ENCODE peak calls at places on chromosomes 5 and 9, in eight cellular contexts. N is ovary, F is prostate gland, V is H54, L is NB4, S is upper lobe of left lung, Q is GM12891, Z is HCT116. D is an unnamed sample.

GRCh38 chr9:134174526-134175290 is 10.3 kb upstream of the RNU6ATAC start:
- DNase-seq in V (no peak), Q (no peak), F (no peak), L (no peak), Z (no peak), S (no peak), N (peak; percentile 38), D (no peak)

GRCh38 chr5:172530406-172530805 is 76.1 kb upstream of the SH3PXD2B start:
- DNase-seq in L (no peak), S (no peak), Z (no peak), N (no peak), V (no peak), F (no peak), Q (no peak), D (no peak)

GRCh38 chr9:122402403-122403268 is 31.8 kb downstream of the PTGS1 start:
- DNase-seq in Q (no peak), Z (peak; percentile 96), S (no peak), N (no peak), V (peak; percentile 95), L (peak; percentile 63), F (no peak), D (peak; percentile 81)

GRCh38 chr9:97462159-97462558 is 39.3 kb upstream of the TMOD1 start:
- DNase-seq in S (no peak), V (no peak), F (no peak), Z (no peak), N (no peak), Q (no peak), L (no peak), D (no peak)

GRCh38 chr9:35690447-35691324 is 961 bp upstream of the TPM2 start:
- DNase-seq in V (peak; percentile 53), S (peak; percentile 67), Z (no peak), Q (peak; percentile 54), N (peak; percentile 85), F (peak; percentile 58), L (peak; percentile 64), D (peak; percentile 39)

GRCh38 chr9:82488702-82489578 is 500.4 kb downstream of the SPATA31D1 start:
- DNase-seq in L (no peak), S (no peak), Q (no peak), V (no peak), N (no peak), Z (no peak), F (peak; percentile 69), D (no peak)

GRCh38 chr9:81759680-81760215 is 70.4 kb upstream of the TLE1 start:
- DNase-seq in F (no peak), Q (no peak), N (no peak), Z (peak; percentile 21), L (no peak), V (peak; percentile 83), S (no peak), D (peak; percentile 10)

GRCh38 chr5:66410056-66410455 is 186.1 kb upstream of the MAST4 start:
- DNase-seq in F (no peak), Q (no peak), N (no peak), V (no peak), S (no peak), L (no peak), Z (no peak), D (no peak)

GRCh38 chr5:172114875-172115422 is 73.1 kb downstream of the STK10 start:
- DNase-seq in F (no peak), Z (no peak), L (peak; percentile 100), N (no peak), Q (peak; percentile 81), V (no peak), S (peak; percentile 73), D (peak; percentile 95)

GRCh38 chr9:97820373-97820772 is 32.7 kb upstream of the FOXE1 start:
- DNase-seq in Z (no peak), F (no peak), N (no peak), V (no peak), Q (no peak), L (no peak), S (no peak), D (no peak)

GRCh38 chr5:13898569-13898968 is 45.9 kb downstream of the DNAH5 start:
- DNase-seq in F (no peak), Q (no peak), S (no peak), Z (no peak), V (no peak), N (no peak), L (no peak), D (no peak)

GRCh38 chr5:61800450-61800849 is 468.4 kb downstream of the ZSWIM6 start:
- DNase-seq in N (no peak), Q (no peak), L (no peak), F (no peak), S (no peak), Z (no peak), V (no peak), D (no peak)

GRCh38 chr9:90010793-90011192 is 406.0 kb downstream of the GADD45G start:
- DNase-seq in N (no peak), Z (no peak), L (no peak), V (no peak), F (no peak), Q (no peak), S (no peak), D (no peak)

GRCh38 chr5:84242286-84242685 is 142.4 kb downstream of the EDIL3 start:
- DNase-seq in L (no peak), V (peak; percentile 7), N (no peak), F (no peak), S (no peak), Q (no peak), Z (no peak), D (no peak)

GRCh38 chr9:96382839-96383164 is 709 bp downstream of the SLC35D2 start:
- DNase-seq in Z (no peak), V (no peak), N (no peak), F (no peak), L (no peak), Q (no peak), S (no peak), D (no peak)

GRCh38 chr9:96382175-96382574 is 1.3 kb downstream of the SLC35D2 start:
- DNase-seq in V (no peak), S (no peak), L (peak; percentile 11), Q (no peak), N (no peak), Z (peak; percentile 35), F (no peak), D (peak; percentile 19)

GRCh38 chr9:96386157-96386556 is 2.6 kb upstream of the SLC35D2 start:
- DNase-seq in L (no peak), V (no peak), Q (no peak), N (no peak), F (no peak), Z (no peak), S (no peak), D (no peak)

GRCh38 chr9:96381696-96382095 is 1.8 kb downstream of the SLC35D2 start:
- DNase-seq in S (no peak), N (no peak), Q (no peak), L (no peak), Z (no peak), V (no peak), F (no peak), D (no peak)

DNA sequence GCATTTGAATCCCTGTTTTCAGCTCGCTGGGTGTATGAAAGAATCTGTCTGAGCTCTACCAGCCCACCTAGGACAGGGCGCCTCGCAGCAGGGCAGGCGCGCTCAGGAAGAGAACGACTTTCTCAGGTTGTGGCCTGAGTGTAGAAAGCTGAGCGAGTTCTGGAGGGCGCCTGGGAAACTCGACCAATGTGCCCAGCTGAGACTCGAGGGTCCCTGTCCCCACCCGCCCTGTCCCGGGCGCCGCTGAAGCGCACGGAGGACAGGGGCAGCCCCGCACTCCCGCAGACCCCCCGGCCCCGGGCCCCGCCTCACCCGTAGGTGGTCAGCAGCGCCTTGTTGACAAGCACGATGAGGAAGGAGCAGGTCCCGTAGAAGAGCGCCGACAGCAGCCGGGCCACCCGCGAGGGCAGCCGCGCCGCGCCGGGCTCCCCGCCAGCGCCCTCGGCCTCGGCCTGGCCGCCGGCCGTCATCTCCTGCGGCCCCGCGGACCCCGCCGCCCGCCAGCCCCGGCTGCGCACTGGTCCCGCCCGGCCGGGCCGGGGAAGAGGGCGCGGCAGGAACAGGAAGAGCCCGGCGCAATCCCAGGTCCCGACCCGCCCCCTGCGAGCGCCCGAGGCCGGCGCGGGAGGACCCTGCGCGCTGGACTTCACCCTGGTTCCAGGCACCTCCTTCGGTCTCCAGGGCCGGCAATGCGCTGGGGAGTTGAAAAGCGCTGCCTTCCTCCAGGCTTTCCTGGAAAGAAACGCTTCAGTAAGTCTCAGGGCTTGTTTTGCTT is at the start of gene SLC35D2:
- DNase-seq in F (peak; percentile 29), L (no peak), V (peak; percentile 93), N (peak; percentile 68), S (peak; percentile 73), Q (peak; percentile 36), Z (no peak), D (peak; percentile 39)
- TF ChIP-seq POLR2A in F (no peak), L (no peak), V (peak; percentile 26), N (no peak), S (no peak), Q (no peak), Z (no peak), D (no peak)

DNA sequence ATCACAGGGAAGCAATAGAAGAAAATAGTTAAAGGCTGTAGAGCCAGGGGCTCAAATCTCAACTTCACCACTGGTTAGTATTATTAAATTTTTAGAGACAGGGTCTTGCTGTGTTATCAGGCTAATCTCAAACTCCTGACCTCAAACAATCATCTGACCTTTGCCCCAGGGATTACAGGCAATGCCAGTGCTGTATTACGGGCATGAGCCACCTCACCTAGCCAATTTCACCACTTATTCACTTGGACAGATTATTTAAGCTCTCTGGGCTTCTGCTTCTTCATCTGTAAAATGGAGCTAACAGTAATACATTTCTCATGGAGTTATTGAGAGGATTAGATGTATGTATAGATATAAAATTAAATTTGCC is 155.9 kb upstream of the KLF4 start:
- DNase-seq in S (no peak), F (no peak), L (no peak), Q (no peak), V (no peak), Z (no peak), N (no peak), D (no peak)
- TF ChIP-seq POLR2A in S (no peak), F (no peak), L (no peak), Q (no peak), V (no peak), Z (no peak), N (no peak), D (no peak)

GRCh38 chr9:121298689-121299112 is 30.7 kb downstream of the GSN start:
- DNase-seq in F (no peak), Q (no peak), N (no peak), S (no peak), L (no peak), V (no peak), Z (no peak), D (no peak)
- TF ChIP-seq POLR2A in F (no peak), Q (no peak), N (peak; percentile 22), S (no peak), L (no peak), V (no peak), Z (no peak), D (no peak)

GRCh38 chr5:10441992-10442435 is 335 bp downstream of the ROPN1L start:
- DNase-seq in S (no peak), Z (no peak), Q (no peak), N (no peak), V (no peak), F (no peak), L (no peak), D (no peak)

GRCh38 chr5:10438301-10438700 is 3.4 kb upstream of the ROPN1L start:
- DNase-seq in Z (no peak), V (no peak), Q (no peak), N (no peak), S (no peak), F (no peak), L (no peak), D (no peak)

GRCh38 chr5:10440367-10440990 is 1.2 kb upstream of the ROPN1L start:
- DNase-seq in F (no peak), V (no peak), S (no peak), Z (no peak), L (no peak), N (no peak), Q (no peak), D (no peak)

GRCh38 chr5:10441083-10441991 is at the start of gene ROPN1L:
- DNase-seq in N (peak; percentile 87), S (peak; percentile 91), L (peak; percentile 95), Q (peak; percentile 95), Z (peak; percentile 54), F (peak; percentile 84), V (peak; percentile 96), D (peak; percentile 92)

GRCh38 chr5:10439692-10440091 is 2.0 kb upstream of the ROPN1L start:
- DNase-seq in Z (no peak), V (no peak), N (no peak), S (no peak), F (no peak), L (no peak), Q (no peak), D (no peak)
- TF ChIP-seq POLR2A in Z (no peak), V (no peak), N (no peak), S (no peak), F (no peak), L (no peak), Q (no peak), D (no peak)

D was measured in erythroblast.